ENCODE peak calls at places on chromosome 20, in ten cellular contexts. G, V, M, S, B, Y, J, E, Z and T are unnamed samples.

GRCh38 chr20:14986026-14986655 is 648.7 kb upstream of the FLRT3 start:
- DNase-seq in G (no peak), V (no peak), M (peak), S (no peak), B (no peak), Y (peak), J (no peak), E (no peak), Z (no peak), T (no peak)

GRCh38 chr20:48912065-48912464 is 9.4 kb upstream of the ARFGEF2 start:
- DNase-seq in G (no peak), V (no peak), M (no peak), S (no peak), B (no peak), Y (no peak), J (no peak), E (no peak), Z (no peak), T (no peak)

GRCh38 chr20:54004397-54004940 is 65.9 kb downstream of the BCAS1 start:
- DNase-seq in G (no peak), V (no peak), M (no peak), S (no peak), B (no peak), Y (no peak), J (no peak), E (no peak), Z (peak), T (no peak)

GRCh38 chr20:57439432-57439831 is 48.2 kb downstream of the RBM38 start:
- DNase-seq in G (no peak), V (no peak), M (peak), S (peak), B (no peak), Y (peak), J (no peak), E (no peak), Z (no peak), T (no peak)

GRCh38 chr20:63694596-63695418 is 1.6 kb upstream of the TNFRSF6B start:
- DNase-seq in G (no peak), V (no peak), M (no peak), S (peak), B (no peak), Y (no peak), J (no peak), E (no peak), Z (no peak), T (no peak)

GRCh38 chr20:58432190-58432954 is 43.3 kb downstream of the VAPB start:
- DNase-seq in G (no peak), V (no peak), M (no peak), S (no peak), B (peak), Y (no peak), J (peak), E (no peak), Z (no peak), T (no peak)

GRCh38 chr20:35021831-35022230 is 66.2 kb downstream of the MYH7B start:
- DNase-seq in G (no peak), V (no peak), M (no peak), S (no peak), B (no peak), Y (no peak), J (no peak), E (no peak), Z (no peak), T (no peak)

GRCh38 chr20:10754809-10755208 is 81.0 kb upstream of the JAG1 start:
- DNase-seq in G (no peak), V (no peak), M (no peak), S (no peak), B (no peak), Y (no peak), J (no peak), E (no peak), Z (no peak), T (no peak)

GRCh38 chr20:58868795-58869194 is 16.3 kb downstream of the GNAS start:
- DNase-seq in G (no peak), V (no peak), M (no peak), S (no peak), B (no peak), Y (no peak), J (no peak), E (no peak), Z (no peak), T (no peak)

GRCh38 chr20:11777861-11778570 is 139.7 kb upstream of the BTBD3 start:
- DNase-seq in G (no peak), V (no peak), M (no peak), S (no peak), B (peak), Y (peak), J (peak), E (no peak), Z (no peak), T (no peak)

GRCh38 chr20:38156888-38157634 is 8.0 kb downstream of the TGM2 start:
- DNase-seq in G (no peak), V (no peak), M (no peak), S (peak), B (no peak), Y (no peak), J (peak), E (no peak), Z (no peak), T (no peak)

GRCh38 chr20:1185781-1186334 is 1.1 kb upstream of the TMEM74B start:
- DNase-seq in G (peak), V (no peak), M (peak), S (peak), B (peak), Y (peak), J (peak), E (peak), Z (peak), T (no peak)

GRCh38 chr20:1489764-1490436 is 1.3 kb downstream of the SIRPB2 start:
- DNase-seq in G (peak), V (no peak), M (peak), S (no peak), B (no peak), Y (peak), J (no peak), E (no peak), Z (no peak), T (no peak)

GRCh38 chr20:11445891-11446290 is 471.8 kb upstream of the BTBD3 start:
- DNase-seq in G (no peak), V (no peak), M (no peak), S (no peak), B (peak), Y (no peak), J (peak), E (no peak), Z (no peak), T (no peak)

GRCh38 chr20:13131688-13132087 is 89.4 kb upstream of the ISM1 start:
- DNase-seq in G (no peak), V (no peak), M (no peak), S (no peak), B (no peak), Y (no peak), J (no peak), E (no peak), Z (no peak), T (no peak)

GRCh38 chr20:35773154-35773751 is 1.4 kb downstream of the PHF20 start:
- DNase-seq in G (peak), V (no peak), M (peak), S (no peak), B (peak), Y (peak), J (peak), E (peak), Z (peak), T (no peak)

GRCh38 chr20:63292292-63292701 is 689 bp upstream of the COL20A1 start:
- DNase-seq in G (peak), V (no peak), M (no peak), S (no peak), B (no peak), Y (no peak), J (no peak), E (no peak), Z (no peak), T (no peak)

GRCh38 chr20:48826883-48827771 is 672 bp downstream of the PREX1 start:
- DNase-seq in G (peak), V (no peak), M (no peak), S (no peak), B (no peak), Y (peak), J (no peak), E (peak), Z (peak), T (no peak)

GRCh38 chr20:50756447-50756846 is 25.1 kb downstream of the PARD6B start:
- DNase-seq in G (no peak), V (no peak), M (no peak), S (no peak), B (no peak), Y (no peak), J (no peak), E (no peak), Z (no peak), T (no peak)

GRCh38 chr20:2429061-2429460 is 41.5 kb downstream of the SNRPB start:
- DNase-seq in G (no peak), V (no peak), M (no peak), S (no peak), B (no peak), Y (no peak), J (no peak), E (no peak), Z (no peak), T (no peak)

GRCh38 chr20:9374068-9374467 is 140.3 kb upstream of the LAMP5 start:
- DNase-seq in G (no peak), V (no peak), M (no peak), S (no peak), B (no peak), Y (no peak), J (peak), E (no peak), Z (no peak), T (no peak)

GRCh38 chr20:58784321-58785074 is 66.2 kb downstream of the GNAS-AS1 start:
- DNase-seq in G (no peak), V (no peak), M (no peak), S (no peak), B (no peak), Y (no peak), J (no peak), E (no peak), Z (no peak), T (no peak)

GRCh38 chr20:13739726-13740649 is 44.7 kb downstream of the ESF1 start:
- DNase-seq in G (peak), V (no peak), M (no peak), S (no peak), B (no peak), Y (no peak), J (no peak), E (no peak), Z (no peak), T (no peak)

GRCh38 chr20:64111841-64112641 is 4.7 kb upstream of the NPBWR2 start:
- DNase-seq in G (peak), V (no peak), M (peak), S (peak), B (no peak), Y (no peak), J (no peak), E (no peak), Z (no peak), T (no peak)

GRCh38 chr20:37426106-37426505 is 80.2 kb downstream of the SRC start:
- DNase-seq in G (no peak), V (no peak), M (no peak), S (no peak), B (no peak), Y (no peak), J (no peak), E (no peak), Z (no peak), T (no peak)

GRCh38 chr20:36339646-36340592 is 33.8 kb downstream of the DLGAP4 start:
- DNase-seq in G (no peak), V (no peak), M (no peak), S (no peak), B (no peak), Y (no peak), J (no peak), E (no peak), Z (no peak), T (no peak)

DNA sequence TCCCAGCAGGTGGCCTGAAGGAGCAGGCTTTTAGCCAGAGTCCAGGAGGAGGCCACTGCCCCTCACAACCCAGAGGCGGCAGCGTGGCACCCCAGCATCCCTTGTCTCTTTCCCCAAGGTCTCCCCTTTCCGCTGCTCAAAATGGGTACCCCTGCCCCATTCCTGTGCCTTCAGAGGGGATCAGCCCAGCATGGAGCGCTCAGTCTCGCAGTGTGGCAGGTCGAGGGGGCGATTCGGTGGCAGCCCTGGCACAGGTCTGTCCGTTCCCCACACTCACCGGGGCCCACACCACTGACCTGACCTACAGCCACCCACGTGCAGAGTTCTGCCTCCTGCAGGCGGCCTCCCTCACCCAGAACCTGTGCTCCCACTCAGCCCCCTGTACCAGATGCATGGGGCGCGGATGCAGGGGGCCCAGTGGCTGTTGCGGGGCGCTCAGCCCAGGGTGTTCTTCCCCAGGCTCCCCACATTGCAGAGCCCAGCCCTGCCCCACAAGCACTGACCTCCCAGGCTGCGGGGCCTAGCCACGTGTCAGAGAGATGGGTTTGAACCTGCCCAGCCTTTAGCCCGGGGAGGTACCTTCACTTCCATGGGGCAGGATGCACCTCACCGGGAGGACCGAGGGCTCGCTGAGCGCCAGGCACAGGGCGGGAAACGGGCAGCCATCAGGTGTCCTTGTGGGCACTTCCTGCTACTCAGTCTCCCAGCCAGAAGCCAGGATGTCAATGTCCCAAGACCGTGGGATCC is 41.8 kb downstream of the DSTN start:
- DNase-seq in G (no peak), V (no peak), M (no peak), S (no peak), B (peak), Y (peak), J (no peak), E (no peak), Z (peak), T (no peak)
- TF ChIP-seq CTCF in G (no peak), V (peak), M (peak), S (peak), B (peak), Y (peak), J (peak), E (peak), Z (no peak), T (peak)

DNA sequence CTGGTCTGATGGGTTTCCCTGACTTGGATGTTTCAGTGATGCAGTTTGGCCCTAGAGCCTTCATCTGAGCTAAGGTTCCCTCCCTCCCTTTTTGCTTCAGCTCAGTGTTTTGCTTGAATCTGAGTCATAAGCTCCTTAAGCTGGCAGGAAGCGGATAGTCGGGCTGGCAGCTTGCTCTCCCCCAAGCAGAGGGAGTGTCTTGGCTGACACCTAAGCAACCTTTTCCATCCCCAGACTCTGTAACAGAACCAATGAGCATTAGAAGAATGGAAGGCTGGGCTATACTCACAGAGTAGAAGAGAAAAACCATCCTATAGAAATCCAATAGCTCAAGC is 98.3 kb downstream of the HAO1 start:
- DNase-seq in G (peak), V (peak), M (no peak), S (peak), B (peak), Y (peak), J (peak), E (no peak), Z (no peak), T (peak)
- TF ChIP-seq CTCF in G (no peak), V (no peak), M (no peak), S (no peak), B (no peak), Y (no peak), J (no peak), E (no peak), Z (no peak), T (no peak)

GRCh38 chr20:32439132-32439829 is 81.2 kb downstream of the ASXL1 start:
- DNase-seq in G (peak), V (peak), M (peak), S (no peak), B (peak), Y (no peak), J (peak), E (no peak), Z (no peak), T (no peak)
- TF ChIP-seq CTCF in G (peak), V (no peak), M (no peak), S (no peak), B (peak), Y (no peak), J (peak), E (no peak), Z (no peak), T (no peak)

GRCh38 chr20:24149881-24150307 is 161.3 kb upstream of the GGTLC1 start:
- DNase-seq in G (peak), V (no peak), M (no peak), S (peak), B (no peak), Y (peak), J (no peak), E (peak), Z (no peak), T (no peak)

GRCh38 chr20:24149175-24149574 is 160.6 kb upstream of the GGTLC1 start:
- DNase-seq in G (no peak), V (no peak), M (no peak), S (no peak), B (no peak), Y (peak), J (no peak), E (no peak), Z (no peak), T (no peak)

GRCh38 chr20:24151621-24152020 is 163.0 kb upstream of the GGTLC1 start:
- DNase-seq in G (no peak), V (no peak), M (no peak), S (no peak), B (no peak), Y (no peak), J (no peak), E (no peak), Z (no peak), T (no peak)

GRCh38 chr20:24148372-24148771 is 159.8 kb upstream of the GGTLC1 start:
- DNase-seq in G (peak), V (no peak), M (peak), S (no peak), B (no peak), Y (no peak), J (no peak), E (no peak), Z (no peak), T (no peak)

DNA sequence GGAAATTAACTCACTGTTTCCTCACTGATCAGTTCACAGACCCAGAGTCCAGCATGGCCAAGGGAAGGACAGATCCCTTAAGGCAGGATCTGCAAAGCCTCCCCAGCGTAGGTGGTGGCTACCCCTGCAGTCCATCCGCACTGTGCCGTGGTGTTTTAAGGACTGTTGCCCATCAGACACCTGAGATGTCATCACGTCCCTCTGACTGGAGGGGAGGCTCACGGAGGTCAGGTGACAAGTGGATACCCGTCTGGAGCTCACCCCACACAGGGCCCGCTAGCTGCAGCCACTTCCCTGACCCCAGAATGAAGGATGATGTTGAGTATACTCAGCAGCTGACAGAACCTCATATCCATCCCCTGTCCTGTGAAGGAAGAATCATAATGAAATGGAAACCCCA is 161.8 kb upstream of the GGTLC1 start:
- DNase-seq in G (no peak), V (no peak), M (no peak), S (no peak), B (no peak), Y (no peak), J (no peak), E (no peak), Z (no peak), T (no peak)
- TF ChIP-seq CTCF in G (no peak), V (no peak), M (no peak), S (no peak), B (no peak), Y (no peak), J (no peak), E (no peak), Z (no peak), T (no peak)

DNA sequence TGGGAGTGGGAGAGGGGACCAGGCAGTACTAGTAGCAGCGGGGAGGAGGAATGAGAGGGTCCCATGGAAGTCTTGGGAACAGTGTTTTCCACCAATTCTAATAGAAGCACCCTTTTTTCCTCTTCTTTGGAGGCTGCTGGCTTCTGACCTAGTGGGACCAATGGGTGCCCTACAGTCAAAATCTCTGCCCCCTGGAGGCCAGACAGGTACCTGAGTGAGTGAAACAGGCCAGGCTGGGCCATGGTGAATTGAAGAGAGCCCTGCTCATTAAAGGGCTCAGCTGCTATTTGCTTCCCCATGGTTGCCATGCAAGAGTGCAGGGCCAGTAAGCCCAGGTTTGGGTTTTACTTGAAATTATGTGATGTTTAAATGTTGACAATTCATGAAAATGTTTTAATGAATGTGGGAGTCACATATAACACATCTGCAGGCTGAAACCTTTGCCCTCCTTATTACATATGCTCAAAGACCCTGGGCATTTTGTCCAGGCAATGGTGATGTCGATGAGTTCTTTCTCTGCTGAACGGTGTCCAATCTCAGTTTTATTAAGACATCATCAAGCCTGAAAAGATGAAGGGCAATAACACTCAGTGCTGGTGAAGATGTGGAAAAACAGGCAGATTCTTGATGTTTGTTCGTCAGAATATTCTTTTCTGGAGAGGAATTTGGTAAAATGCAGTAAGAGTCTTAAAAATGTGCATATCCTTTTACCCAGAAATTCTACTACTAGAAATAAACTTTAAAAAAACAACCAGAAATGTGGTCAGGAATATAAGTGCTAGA is 42.3 kb upstream of the OCSTAMP start:
- DNase-seq in G (peak), V (no peak), M (no peak), S (no peak), B (no peak), Y (peak), J (no peak), E (no peak), Z (no peak), T (no peak)
- TF ChIP-seq CTCF in G (peak), V (no peak), M (no peak), S (no peak), B (no peak), Y (peak), J (no peak), E (no peak), Z (peak), T (no peak)

DNA sequence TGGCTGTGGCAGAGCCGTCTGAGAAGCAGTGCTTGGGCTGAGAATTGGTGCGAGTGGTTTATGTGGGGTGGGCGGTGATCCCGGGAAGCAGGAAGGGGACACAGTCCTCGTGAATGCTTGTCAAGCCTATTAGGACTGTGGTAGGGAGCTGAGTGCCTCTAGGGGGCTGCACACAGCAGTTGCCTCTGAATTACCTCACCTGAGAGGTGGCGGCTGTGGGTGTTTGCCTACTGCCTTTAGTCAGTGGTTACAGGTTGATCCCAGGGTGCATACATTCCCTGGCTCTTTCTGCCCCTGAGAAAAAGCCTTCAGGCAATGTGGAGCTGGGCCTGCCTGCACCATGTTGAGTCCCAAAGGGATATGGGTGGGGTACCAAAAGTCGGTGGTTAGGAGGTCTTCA is 5.2 kb downstream of the AP5S1 start:
- DNase-seq in G (no peak), V (no peak), M (no peak), S (no peak), B (no peak), Y (no peak), J (no peak), E (no peak), Z (no peak), T (no peak)
- TF ChIP-seq CTCF in G (no peak), V (no peak), M (no peak), S (no peak), B (no peak), Y (peak), J (no peak), E (no peak), Z (no peak), T (no peak)